ENCODE peak calls at places on chromosome 3, in nine cellular contexts. P is lung; I is coronary artery; F is activated CD4-positive, alpha-beta T cell treated with anti-CD3 and anti-CD28 coated beads, Interleukin-2, amount 50 U/mL, for 48 hours; B is effector memory CD8-positive, alpha-beta T cell; N is stimulated activated CD8-positive, alpha-beta memory T cell treated with anti-CD3 and anti-CD28 coated beads, Interleukin-2, amount 100 ng/mL, for 48 hours; L is amniotic epithelial cell; Z is left ventricle myocardium inferior; K is retina. T is an unnamed sample.

GRCh38 chr3:69749461-69749860 is 10.2 kb downstream of the MITF start:
- DNase-seq in P (no peak), I (no peak), F (no peak), B (no peak), N (no peak), L (no peak), Z (no peak), K (no peak), T (no peak)

GRCh38 chr3:13518516-13519351 is 30.2 kb upstream of the FBLN2 start:
- DNase-seq in P (no peak), I (no peak), F (no peak), B (no peak), N (no peak), L (no peak), Z (peak), K (no peak), T (no peak)

GRCh38 chr3:134795776-134796312 is 784 bp downstream of the EPHB1 start:
- DNase-seq in P (peak), I (no peak), F (peak), B (no peak), N (no peak), L (peak), Z (no peak), K (no peak), T (no peak)

GRCh38 chr3:112303811-112304325 is 9.9 kb upstream of the SLC9C1 start:
- DNase-seq in P (no peak), I (no peak), F (peak), B (no peak), N (no peak), L (peak), Z (no peak), K (peak), T (no peak)

GRCh38 chr3:63878394-63879089 is 14.9 kb downstream of the ATXN7 start:
- DNase-seq in P (no peak), I (no peak), F (no peak), B (no peak), N (no peak), L (no peak), Z (no peak), K (no peak), T (no peak)

GRCh38 chr3:57803647-57804081 is 47.6 kb downstream of the SLMAP start:
- DNase-seq in P (peak), I (no peak), F (no peak), B (no peak), N (no peak), L (peak), Z (no peak), K (no peak), T (peak)

GRCh38 chr3:111831840-111832239 is 27.2 kb upstream of the PHLDB2 start:
- DNase-seq in P (no peak), I (no peak), F (peak), B (peak), N (no peak), L (peak), Z (no peak), K (no peak), T (no peak)

GRCh38 chr3:13262493-13263211 is 157.5 kb downstream of the NUP210 start:
- DNase-seq in P (no peak), I (no peak), F (no peak), B (no peak), N (no peak), L (peak), Z (peak), K (no peak), T (no peak)

GRCh38 chr3:44050051-44050570 is 191.6 kb upstream of the TOPAZ1 start:
- DNase-seq in P (no peak), I (no peak), F (no peak), B (no peak), N (no peak), L (no peak), Z (no peak), K (no peak), T (no peak)

GRCh38 chr3:54772707-54773106 is 155.2 kb downstream of the LRTM1 start:
- DNase-seq in P (no peak), I (no peak), F (no peak), B (no peak), N (no peak), L (no peak), Z (no peak), K (no peak), T (no peak)

GRCh38 chr3:30741870-30742269 is 135.5 kb downstream of the TGFBR2 start:
- DNase-seq in P (no peak), I (no peak), F (no peak), B (no peak), N (no peak), L (no peak), Z (no peak), K (no peak), T (no peak)

GRCh38 chr3:117059054-117059989 is 349.7 kb downstream of the TUSC7 start:
- DNase-seq in P (no peak), I (no peak), F (no peak), B (no peak), N (no peak), L (peak), Z (no peak), K (peak), T (no peak)

GRCh38 chr3:117788499-117788898 is 1078.9 kb downstream of the TUSC7 start:
- DNase-seq in P (no peak), I (no peak), F (no peak), B (no peak), N (no peak), L (no peak), Z (no peak), K (no peak), T (no peak)

GRCh38 chr3:48405971-48406370 is 23.9 kb downstream of the PLXNB1 start:
- DNase-seq in P (no peak), I (no peak), F (no peak), B (no peak), N (no peak), L (no peak), Z (no peak), K (no peak), T (no peak)

GRCh38 chr3:38360345-38360744 is 13.8 kb downstream of the XYLB start:
- DNase-seq in P (no peak), I (no peak), F (no peak), B (no peak), N (no peak), L (no peak), Z (no peak), K (no peak), T (no peak)

GRCh38 chr3:55687526-55687925 is 200.4 kb upstream of the WNT5A start:
- DNase-seq in P (no peak), I (no peak), F (no peak), B (no peak), N (no peak), L (no peak), Z (no peak), K (no peak), T (no peak)

GRCh38 chr3:109355625-109356441 is 18.5 kb upstream of the DPPA4 start:
- DNase-seq in P (no peak), I (no peak), F (no peak), B (no peak), N (no peak), L (peak), Z (no peak), K (no peak), T (no peak)

GRCh38 chr3:59043391-59043790 is 6.4 kb downstream of the CFAP20DC start:
- DNase-seq in P (no peak), I (no peak), F (no peak), B (no peak), N (no peak), L (no peak), Z (no peak), K (peak), T (no peak)

GRCh38 chr3:15877813-15878212 is 80.0 kb upstream of the ANKRD28 start:
- DNase-seq in P (no peak), I (no peak), F (no peak), B (no peak), N (no peak), L (no peak), Z (no peak), K (no peak), T (no peak)

GRCh38 chr3:17553080-17553479 is 189.4 kb downstream of the TBC1D5 start:
- DNase-seq in P (no peak), I (no peak), F (no peak), B (no peak), N (no peak), L (no peak), Z (no peak), K (no peak), T (no peak)

GRCh38 chr3:65979152-65979551 is 59.6 kb downstream of the MAGI1 start:
- DNase-seq in P (no peak), I (no peak), F (no peak), B (no peak), N (no peak), L (peak), Z (no peak), K (no peak), T (no peak)

GRCh38 chr3:9862391-9863235 is 17.4 kb downstream of the CIDEC start:
- DNase-seq in P (peak), I (no peak), F (peak), B (no peak), N (no peak), L (peak), Z (peak), K (peak), T (no peak)

GRCh38 chr3:107934808-107935207 is 156.0 kb downstream of the CD47 start:
- DNase-seq in P (no peak), I (no peak), F (no peak), B (no peak), N (no peak), L (no peak), Z (no peak), K (no peak), T (no peak)

GRCh38 chr3:39808467-39809180 is 785 bp upstream of the MYRIP start:
- DNase-seq in P (no peak), I (no peak), F (no peak), B (no peak), N (no peak), L (no peak), Z (no peak), K (peak), T (no peak)

GRCh38 chr3:42229942-42230688 is 35.9 kb downstream of the CCK start:
- DNase-seq in P (no peak), I (no peak), F (no peak), B (no peak), N (no peak), L (peak), Z (no peak), K (peak), T (no peak)

GRCh38 chr3:13595485-13595884 is 46.6 kb downstream of the FBLN2 start:
- DNase-seq in P (no peak), I (no peak), F (no peak), B (no peak), N (no peak), L (no peak), Z (no peak), K (no peak), T (no peak)

GRCh38 chr3:142853270-142854163 is 35.4 kb downstream of the PCOLCE2 start:
- DNase-seq in P (no peak), I (no peak), F (no peak), B (no peak), N (no peak), L (peak), Z (peak), K (no peak), T (no peak)

T was measured in CD4-positive, CD25-positive, alpha-beta regulatory T cell.